ENCODE peak calls at places on chromosome 12, in five cellular contexts. V is lower leg skin, I is fibroblast of villous mesenchyme, K is foreskin fibroblast, A is choroid plexus epithelial cell. B is an unnamed sample.
A peak's percentile ranks its signal among the peaks of the same experiment; 100 is the strongest.

GRCh38 chr12:110638792-110639191 is 24.9 kb downstream of the TCTN1 start:
- DNase-seq in V (no peak), I (no peak), K (no peak), A (no peak), B (no peak)

GRCh38 chr12:56037161-56037560 is 4.6 kb upstream of the RPS26 start:
- DNase-seq in V (no peak), I (no peak), K (no peak), A (peak; percentile 21), B (no peak)

GRCh38 chr12:50088577-50089335 is 3.6 kb downstream of the SMARCD1 start:
- DNase-seq in V (no peak), I (peak; percentile 47), K (no peak), A (peak; percentile 71), B (peak; percentile 53)

GRCh38 chr12:509494-509893 is 49.8 kb downstream of the B4GALNT3 start:
- DNase-seq in V (no peak), I (no peak), K (no peak), A (peak; percentile 30), B (peak; percentile 10)

GRCh38 chr12:52022841-52023181 is 16.1 kb downstream of the TAMALIN start:
- DNase-seq in V (no peak), I (no peak), K (no peak), A (no peak), B (no peak)

GRCh38 chr12:75877588-75878381 is 153.8 kb downstream of the PHLDA1 start:
- DNase-seq in V (no peak), I (peak; percentile 58), K (no peak), A (peak; percentile 58), B (peak; percentile 35)

GRCh38 chr12:11689591-11690158 is 40.2 kb downstream of the ETV6 start:
- DNase-seq in V (no peak), I (no peak), K (no peak), A (no peak), B (no peak)

GRCh38 chr12:69385038-69385437 is 25.5 kb downstream of the YEATS4 start:
- DNase-seq in V (no peak), I (no peak), K (no peak), A (no peak), B (no peak)

GRCh38 chr12:118501489-118501888 is 125.1 kb downstream of the SUDS3 start:
- DNase-seq in V (no peak), I (no peak), K (no peak), A (no peak), B (no peak)

GRCh38 chr12:21527451-21528180 is 1.5 kb downstream of the SPX start:
- DNase-seq in V (no peak), I (peak; percentile 37), K (peak; percentile 50), A (peak; percentile 48), B (peak; percentile 55)

GRCh38 chr12:69884386-69884785 is 59.4 kb downstream of the MYRFL start:
- DNase-seq in V (no peak), I (no peak), K (no peak), A (no peak), B (no peak)

GRCh38 chr12:12266389-12266872 is 413 bp downstream of the LRP6 start:
- DNase-seq in V (no peak), I (no peak), K (no peak), A (no peak), B (no peak)

GRCh38 chr12:97921957-97922722 is 459.5 kb downstream of the RMST start:
- DNase-seq in V (no peak), I (peak; percentile 91), K (peak; percentile 59), A (peak; percentile 11), B (peak; percentile 96)

GRCh38 chr12:4909397-4909733 is 340 bp upstream of the KCNA1 start:
- DNase-seq in V (no peak), I (no peak), K (no peak), A (no peak), B (no peak)

GRCh38 chr12:48104531-48104930 is 1.3 kb downstream of the SENP1 start:
- DNase-seq in V (no peak), I (no peak), K (no peak), A (no peak), B (no peak)

GRCh38 chr12:88325076-88325827 is 183.1 kb downstream of the TMTC3 start:
- DNase-seq in V (no peak), I (peak; percentile 85), K (peak; percentile 91), A (peak; percentile 87), B (peak; percentile 94)

GRCh38 chr12:110739894-110740293 is 2.8 kb downstream of the PPP1CC start:
- DNase-seq in V (no peak), I (no peak), K (no peak), A (no peak), B (no peak)

GRCh38 chr12:103965590-103966407 is at the start of gene TDG:
- DNase-seq in V (peak; percentile 97), I (peak; percentile 99), K (peak; percentile 98), A (peak; percentile 100), B (peak; percentile 99)
- TF ChIP-seq CTCF in V (no peak), I (peak; percentile 7), K (no peak), A (no peak), B (no peak)

GRCh38 chr12:93390565-93391297 is 13.0 kb downstream of the NUDT4 start:
- DNase-seq in V (no peak), I (no peak), K (no peak), A (no peak), B (no peak)
- H3K4me3 ChIP-seq in V (no peak overlapping the region), I (no peak overlapping the region), K (no peak overlapping the region), A (no peak overlapping the region), B (no peak overlapping the region)

GRCh38 chr12:116217045-116217444 is 60.4 kb downstream of the MED13L start:
- DNase-seq in V (no peak), I (no peak), K (no peak), A (no peak), B (no peak)

GRCh38 chr12:116215021-116215420 is 62.5 kb downstream of the MED13L start:
- DNase-seq in V (no peak), I (no peak), K (no peak), A (no peak), B (no peak)

GRCh38 chr12:116216022-116216756 is 61.3 kb downstream of the MED13L start:
- DNase-seq in V (no peak), I (no peak), K (no peak), A (no peak), B (no peak)

GRCh38 chr12:116222358-116222757 is 55.1 kb downstream of the MED13L start:
- DNase-seq in V (peak; percentile 82), I (peak; percentile 87), K (peak; percentile 78), A (peak; percentile 97), B (peak; percentile 95)

DNA sequence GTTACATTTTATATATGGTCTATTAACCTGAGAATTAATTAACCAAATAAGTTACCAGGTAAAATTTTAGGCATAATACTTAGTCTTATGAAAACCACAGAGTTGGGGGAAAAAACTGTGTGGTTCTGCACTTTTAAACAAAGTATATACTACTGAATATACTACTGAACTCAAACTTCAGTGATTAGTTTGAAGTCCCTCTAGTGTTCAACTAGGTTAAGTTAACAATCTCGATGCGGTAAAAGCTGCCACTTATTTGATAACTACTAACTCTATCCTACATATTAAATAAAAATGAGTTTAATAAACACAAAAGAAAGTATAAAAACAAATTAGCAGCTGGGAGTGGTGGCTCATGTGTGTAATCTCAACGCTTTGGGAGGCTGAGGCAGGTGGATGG is 56.7 kb downstream of the MED13L start:
- DNase-seq in V (no peak), I (no peak), K (no peak), A (no peak), B (no peak)
- TF ChIP-seq CTCF in V (no peak), I (no peak), K (no peak), A (no peak), B (no peak)

GRCh38 chr12:122982494-122982850 is 2.0 kb downstream of the ARL6IP4 start:
- DNase-seq in V (no peak), I (no peak), K (no peak), A (no peak), B (no peak)

GRCh38 chr12:122980192-122981035 is at the start of gene ARL6IP4:
- DNase-seq in V (no peak), I (peak; percentile 70), K (peak; percentile 62), A (peak; percentile 68), B (peak; percentile 61)

GRCh38 chr12:122982963-122983788 is 2.7 kb downstream of the ARL6IP4 start:
- DNase-seq in V (no peak), I (no peak), K (no peak), A (no peak), B (no peak)

GRCh38 chr12:122981036-122981471 is 573 bp downstream of the ARL6IP4 start:
- DNase-seq in V (no peak), I (no peak), K (no peak), A (peak; percentile 33), B (no peak)

DNA sequence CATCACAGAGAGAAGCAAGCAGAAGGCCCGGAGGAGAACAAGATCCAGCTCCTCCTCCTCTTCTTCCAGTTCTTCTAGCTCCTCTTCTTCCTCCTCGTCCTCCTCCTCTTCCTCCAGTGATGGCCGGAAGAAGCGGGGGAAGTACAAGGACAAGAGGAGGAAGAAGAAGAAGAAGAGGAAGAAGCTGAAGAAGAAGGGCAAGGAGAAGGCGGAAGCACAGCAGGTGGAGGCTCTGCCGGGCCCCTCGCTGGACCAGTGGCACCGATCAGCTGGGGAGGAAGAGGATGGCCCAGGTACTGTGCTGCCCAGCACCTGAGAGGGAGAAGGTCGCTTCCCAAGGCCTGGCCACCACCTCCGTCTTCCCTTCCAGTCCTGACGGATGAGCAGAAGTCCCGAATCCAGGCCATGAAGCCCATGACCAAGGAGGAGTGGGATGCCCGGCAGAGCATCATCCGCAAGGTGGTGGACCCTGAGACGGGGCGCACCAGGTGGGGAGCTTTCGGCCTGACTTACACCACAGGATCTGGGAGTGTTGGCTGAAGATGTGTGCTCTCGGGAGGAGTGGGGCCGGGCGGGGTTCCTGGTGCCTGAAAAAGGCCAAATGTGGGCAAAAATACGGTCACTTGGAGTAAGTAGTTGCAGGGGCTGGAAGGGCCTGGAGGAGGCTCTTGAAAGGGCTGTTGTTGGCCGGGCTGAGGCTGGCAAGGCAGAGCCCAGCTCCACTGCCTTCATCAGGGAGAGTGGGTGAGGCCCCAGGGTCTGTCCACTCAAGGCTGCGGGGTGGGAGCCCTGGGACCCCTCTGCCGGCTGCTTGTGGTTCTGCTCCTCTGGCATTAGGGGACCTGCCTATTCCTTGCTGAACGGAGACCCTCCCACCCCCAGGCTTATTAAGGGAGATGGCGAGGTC is 1.4 kb downstream of the ARL6IP4 start:
- DNase-seq in V (no peak), I (no peak), K (no peak), A (no peak), B (no peak)
- H3K4me3 ChIP-seq in V (peak overlapping the region; percentile 76), I (peak overlapping the region; percentile 85), K (peak overlapping the region; percentile 81), A (peak overlapping the region; percentile 86), B (peak overlapping the region; percentile 84)

B was measured in astrocyte of the spinal cord.